ENCODE peak calls at places on chromosome 17, in six cellular contexts. W is right lobe of liver; P is Panc1; D is CD8-positive, alpha-beta memory T cell; H is PC-3; S is GM23338. B is an unnamed sample.
A peak's percentile ranks its signal among the peaks of the same experiment; 100 is the strongest.

GRCh38 chr17:8875957-8876356 is 8.5 kb upstream of the PIK3R6 start:
- DNase-seq in P (no peak), S (peak; percentile 44), W (no peak), H (no peak), D (no peak), B (no peak)

GRCh38 chr17:69179227-69179952 is 37.7 kb upstream of the ABCA6 start:
- DNase-seq in S (peak; percentile 8), D (no peak), W (peak; percentile 25), P (no peak), H (no peak), B (no peak)

GRCh38 chr17:81339502-81340296 is 44.6 kb upstream of the SLC38A10 start:
- DNase-seq in D (no peak), P (no peak), S (no peak), H (peak; percentile 32), W (peak; percentile 52), B (peak; percentile 80)

GRCh38 chr17:68288804-68289203 is 2.1 kb downstream of the SLC16A6 start:
- DNase-seq in H (no peak), W (no peak), D (no peak), P (no peak), S (peak; percentile 59), B (no peak)

GRCh38 chr17:2718150-2718938 is 6.8 kb upstream of the CLUH start:
- DNase-seq in W (no peak), H (no peak), S (no peak), D (no peak), P (no peak), B (no peak)

GRCh38 chr17:50477976-50478375 is 684 bp upstream of the RSAD1 start:
- DNase-seq in W (no peak), D (no peak), P (no peak), H (no peak), S (no peak), B (no peak)

GRCh38 chr17:81254955-81255717 is 16.0 kb downstream of the NDUFAF8 start:
- DNase-seq in H (peak; percentile 77), D (no peak), P (no peak), W (peak; percentile 87), S (peak; percentile 84), B (peak; percentile 90)

GRCh38 chr17:2792541-2793169 is 3.6 kb upstream of the RAP1GAP2 start:
- DNase-seq in W (no peak), D (peak; percentile 74), S (no peak), P (no peak), H (no peak), B (no peak)

GRCh38 chr17:50542795-50543774 is 3.9 kb upstream of the SPATA20 start:
- DNase-seq in P (no peak), D (no peak), W (peak; percentile 25), H (peak; percentile 75), S (no peak), B (peak; percentile 89)

GRCh38 chr17:77308768-77309726 is 168.3 kb downstream of the SEC14L1 start:
- DNase-seq in D (no peak), W (peak; percentile 33), S (no peak), P (no peak), H (peak; percentile 73), B (no peak)

GRCh38 chr17:29121442-29121841 is 58.8 kb downstream of the MYO18A start:
- DNase-seq in W (no peak), D (no peak), P (no peak), S (no peak), H (no peak), B (no peak)

GRCh38 chr17:32584792-32585191 is 98.0 kb downstream of the CDK5R1 start:
- DNase-seq in P (no peak), H (no peak), D (no peak), W (no peak), S (no peak), B (no peak)

GRCh38 chr17:3922765-3923164 is 6.5 kb upstream of the P2RX1 start:
- DNase-seq in S (no peak), H (no peak), D (no peak), W (no peak), P (no peak), B (no peak)

GRCh38 chr17:7186241-7186640 is 7.1 kb upstream of the ASGR1 start:
- DNase-seq in D (no peak), W (no peak), P (no peak), S (peak; percentile 65), H (no peak), B (no peak)

DNA sequence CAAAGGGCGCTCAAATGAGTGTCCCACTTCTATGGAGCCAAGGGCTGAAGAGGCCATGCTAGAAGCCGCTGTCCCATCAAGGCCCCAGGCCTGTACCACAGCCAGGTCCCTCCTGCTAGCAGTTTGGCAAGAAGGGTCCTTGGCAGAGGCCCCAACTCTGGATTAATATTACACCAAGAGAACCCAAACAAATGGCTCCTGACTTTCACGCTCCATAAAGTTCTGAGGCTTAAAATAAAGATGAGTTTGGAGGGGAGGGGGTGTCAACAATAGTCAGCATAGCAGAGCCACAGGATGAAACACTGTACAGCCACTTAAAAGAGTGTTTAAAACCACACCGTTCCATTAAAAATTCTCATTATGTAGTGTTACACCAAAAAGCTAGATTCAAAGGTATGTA is 30.5 kb downstream of the CUEDC1 start:
- DNase-seq in S (no peak), H (no peak), P (no peak), W (no peak), D (no peak), B (no peak)
- H3K4me1 ChIP-seq in S (peaks cover 15% of the 10 kb centered on the region), H (peaks cover 34% of the 10 kb centered on the region), P (peaks cover 65% of the 10 kb centered on the region), W (no peaks in the 10 kb centered on the region), D (no peaks in the 10 kb centered on the region), B (peaks cover 17% of the 10 kb centered on the region)

GRCh38 chr17:79984877-79985276 is 50.8 kb downstream of the TBC1D16 start:
- DNase-seq in P (no peak), W (peak; percentile 10), D (no peak), S (peak; percentile 39), H (no peak), B (no peak)
- H3K4me1 ChIP-seq in P (peaks cover 50% of the 10 kb centered on the region), W (peaks cover 7% of the 10 kb centered on the region), D (no peaks in the 10 kb centered on the region), S (peaks cover 15% of the 10 kb centered on the region), H (peaks cover 24% of the 10 kb centered on the region), B (peaks cover 12% of the 10 kb centered on the region)

DNA sequence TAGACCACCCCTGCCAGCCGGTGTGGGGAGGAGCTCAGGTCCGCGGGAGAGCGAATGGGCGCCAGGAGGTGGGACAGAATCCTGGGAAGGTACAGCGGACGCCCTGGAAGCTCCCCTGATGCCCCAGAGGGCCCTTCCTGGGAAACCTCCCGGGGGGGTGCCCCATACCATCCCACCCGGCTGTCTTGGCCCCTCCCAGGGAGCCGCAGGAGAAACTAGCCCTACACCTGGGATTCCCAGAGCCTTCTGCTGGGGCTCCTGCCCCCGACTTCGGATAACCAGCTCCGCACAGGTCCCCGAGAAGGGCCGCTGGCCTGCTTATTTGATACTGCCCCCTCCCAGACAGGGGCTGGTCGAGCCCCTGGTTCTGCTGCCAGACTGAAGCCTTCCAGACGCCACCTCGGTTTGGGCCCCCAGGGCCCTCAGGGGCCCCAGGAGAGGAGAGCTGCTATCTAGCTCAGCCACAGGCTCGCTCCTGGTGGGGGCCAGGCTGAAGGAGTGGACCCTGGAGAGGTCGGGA is 3.0 kb upstream of the CBX4 start:
- DNase-seq in D (no peak), S (peak; percentile 59), W (peak; percentile 23), P (no peak), H (no peak), B (peak; percentile 24)
- H3K4me1 ChIP-seq in D (peaks cover 50% of the 10 kb centered on the region), S (peaks cover 34% of the 10 kb centered on the region), W (no peaks in the 10 kb centered on the region), P (peaks cover 28% of the 10 kb centered on the region), H (peaks cover 38% of the 10 kb centered on the region), B (peaks cover 41% of the 10 kb centered on the region)

GRCh38 chr17:35086164-35086563 is 22.7 kb upstream of the RFFL start:
- DNase-seq in W (no peak), D (no peak), S (no peak), P (no peak), H (no peak), B (no peak)
- H3K4me1 ChIP-seq in W (no peaks in the 10 kb centered on the region), D (peaks cover 50% of the 10 kb centered on the region), S (peaks cover 77% of the 10 kb centered on the region), P (peaks cover 39% of the 10 kb centered on the region), H (peaks cover 70% of the 10 kb centered on the region), B (peaks cover 19% of the 10 kb centered on the region)

GRCh38 chr17:46162871-46163270 is 30.4 kb downstream of the KANSL1 start:
- DNase-seq in W (no peak), P (no peak), H (no peak), D (no peak), S (no peak), B (no peak)

GRCh38 chr17:46158323-46159296 is 34.6 kb downstream of the KANSL1 start:
- DNase-seq in S (no peak), P (no peak), D (no peak), H (no peak), W (no peak), B (no peak)

GRCh38 chr17:46157443-46158107 is 35.7 kb downstream of the KANSL1 start:
- DNase-seq in H (no peak), P (no peak), S (no peak), D (no peak), W (no peak), B (no peak)

GRCh38 chr17:46160169-46160568 is 33.1 kb downstream of the KANSL1 start:
- DNase-seq in D (no peak), P (no peak), H (no peak), S (no peak), W (no peak), B (no peak)

GRCh38 chr17:46159686-46160085 is 33.5 kb downstream of the KANSL1 start:
- DNase-seq in D (no peak), H (no peak), P (no peak), S (no peak), W (no peak), B (no peak)
- H3K4me1 ChIP-seq in D (peaks cover 98% of the 10 kb centered on the region), H (peaks cover 8% of the 10 kb centered on the region), P (peaks cover 36% of the 10 kb centered on the region), S (peaks cover 80% of the 10 kb centered on the region), W (no peaks in the 10 kb centered on the region), B (peaks cover 27% of the 10 kb centered on the region)

GRCh38 chr17:83083368-83084201 is 4.2 kb downstream of the METRNL start:
- DNase-seq in D (peak; percentile 64), W (no peak), H (peak; percentile 86), P (no peak), S (peak; percentile 89), B (peak; percentile 58)
- H3K4me1 ChIP-seq in D (peaks cover 46% of the 10 kb centered on the region), W (no peaks in the 10 kb centered on the region), H (peaks cover 25% of the 10 kb centered on the region), P (peaks cover 10% of the 10 kb centered on the region), S (peaks cover 23% of the 10 kb centered on the region), B (peaks cover 36% of the 10 kb centered on the region)

B was measured in colonic mucosa.